ENCODE peak calls at places on chromosome 20, in ten cellular contexts. D is suprapubic skin, H is SK-N-SH, P is HepG2, W is HCT116, B is GM12878, Y is upper lobe of left lung, F is stomach, J is esophagus muscularis mucosa, O is K562. X is an unnamed sample.

GRCh38 chr20:23028377-23028776 is 6.7 kb upstream of the SSTR4 start:
- DNase-seq in D (no peak), H (no peak), P (no peak), W (no peak), B (no peak), Y (no peak), F (no peak), J (no peak), O (no peak), X (no peak)

GRCh38 chr20:4216142-4216735 is 200.9 kb upstream of the RNF24 start:
- DNase-seq in D (no peak), H (no peak), P (no peak), W (no peak), B (no peak), Y (no peak), F (no peak), J (no peak), O (no peak), X (no peak)

GRCh38 chr20:34015401-34016335 is 22.0 kb downstream of the RALY start:
- DNase-seq in D (no peak), H (no peak), P (no peak), W (no peak), B (no peak), Y (no peak), F (no peak), J (no peak), O (no peak), X (no peak)

GRCh38 chr20:5056801-5057599 is 55.7 kb upstream of the SLC23A2 start:
- DNase-seq in D (no peak), H (no peak), P (peak), W (peak), B (peak), Y (no peak), F (peak), J (no peak), O (peak), X (no peak)

GRCh38 chr20:53926428-53927028 is 143.9 kb downstream of the BCAS1 start:
- DNase-seq in D (peak), H (no peak), P (peak), W (no peak), B (peak), Y (no peak), F (peak), J (no peak), O (no peak), X (no peak)

GRCh38 chr20:41444821-41445220 is 78.2 kb upstream of the EMILIN3 start:
- DNase-seq in D (no peak), H (no peak), P (no peak), W (no peak), B (no peak), Y (no peak), F (no peak), J (no peak), O (no peak), X (no peak)

GRCh38 chr20:57659131-57659788 is 39.0 kb upstream of the ZBP1 start:
- DNase-seq in D (peak), H (peak), P (no peak), W (no peak), B (no peak), Y (peak), F (peak), J (no peak), O (no peak), X (peak)

GRCh38 chr20:47648943-47649342 is 136.3 kb downstream of the SULF2 start:
- DNase-seq in D (no peak), H (no peak), P (no peak), W (no peak), B (no peak), Y (no peak), F (no peak), J (no peak), O (no peak), X (no peak)

GRCh38 chr20:48523191-48523757 is 304.5 kb downstream of the PREX1 start:
- DNase-seq in D (no peak), H (peak), P (peak), W (peak), B (no peak), Y (no peak), F (no peak), J (no peak), O (no peak), X (no peak)

GRCh38 chr20:41782255-41782654 is 164.1 kb upstream of the CHD6 start:
- DNase-seq in D (no peak), H (no peak), P (no peak), W (no peak), B (no peak), Y (no peak), F (no peak), J (peak), O (no peak), X (no peak)

DNA sequence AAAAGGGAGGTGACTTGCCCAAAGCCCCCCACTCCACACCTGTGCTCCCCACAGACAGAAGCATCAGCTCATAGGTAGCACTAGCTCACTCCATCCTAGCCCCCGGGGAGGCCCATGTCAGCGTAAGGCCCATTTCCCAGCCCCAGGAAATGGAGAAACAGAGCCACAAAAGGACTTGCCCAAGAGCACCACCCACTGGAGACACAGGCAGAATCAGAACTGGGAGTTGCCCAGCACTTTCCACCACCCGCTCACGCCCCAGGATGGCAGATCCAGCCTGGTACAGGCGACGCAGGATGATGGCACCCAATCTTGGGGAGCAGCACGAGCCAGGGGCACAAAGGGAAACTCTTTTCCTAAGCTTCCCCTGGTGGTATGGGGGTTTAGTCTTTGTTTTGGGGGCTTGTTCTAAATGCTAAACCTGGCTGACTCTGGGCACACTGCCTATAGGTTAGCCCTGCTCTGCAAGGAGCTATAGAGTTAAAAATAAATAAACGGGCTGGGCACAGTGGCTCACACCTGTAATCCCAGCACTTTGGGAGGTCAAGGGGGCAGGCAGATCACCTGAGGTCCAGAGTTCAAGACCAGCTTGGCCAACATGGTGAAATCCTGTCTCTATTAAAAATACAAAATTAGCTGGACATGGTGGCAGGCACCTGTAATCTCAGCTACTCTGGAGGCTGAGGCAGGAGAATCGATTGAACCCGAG is 11.8 kb downstream of the C20orf203 start:
- DNase-seq in D (no peak), H (no peak), P (no peak), W (no peak), B (no peak), Y (no peak), F (no peak), J (no peak), O (no peak), X (no peak)
- TF ChIP-seq CTCF in D (no peak), H (no peak), P (peak), W (peak), B (no peak), Y (no peak), F (no peak), J (no peak), O (peak), X (no peak)

GRCh38 chr20:31679357-31680285 is 41.9 kb downstream of the COX4I2 start:
- DNase-seq in D (no peak), H (no peak), P (peak), W (no peak), B (no peak), Y (no peak), F (no peak), J (no peak), O (no peak), X (no peak)
- TF ChIP-seq POLR2AphosphoS5 in D (no peak), H (no peak), P (no peak), W (no peak), B (no peak), Y (no peak), F (no peak), J (no peak), O (no peak), X (no peak)

GRCh38 chr20:55057779-55058415 is 582.5 kb downstream of the DOK5 start:
- DNase-seq in D (no peak), H (no peak), P (no peak), W (no peak), B (no peak), Y (no peak), F (no peak), J (no peak), O (no peak), X (no peak)
- TF ChIP-seq CTCF in D (no peak), H (no peak), P (no peak), W (no peak), B (no peak), Y (no peak), F (no peak), J (no peak), O (peak), X (no peak)

GRCh38 chr20:31590717-31591225 is 14.3 kb upstream of the ID1 start:
- DNase-seq in D (no peak), H (no peak), P (no peak), W (no peak), B (no peak), Y (no peak), F (no peak), J (no peak), O (peak), X (no peak)
- TF ChIP-seq POLR2AphosphoS5 in D (no peak), H (no peak), P (no peak), W (no peak), B (no peak), Y (no peak), F (no peak), J (no peak), O (no peak), X (no peak)